ENCODE peak calls at places on chromosomes 3 and 15, in five cellular contexts. Z is breast epithelium; E is dorsolateral prefrontal cortex; M is stimulated activated CD4-positive, alpha-beta T cell treated with anti-CD3 and anti-CD28 coated beads, Interleukin-1b, Interleukin-23, amount 100 ng/mL, for 1 hour; C is ELR. W is an unnamed sample.

GRCh38 chr15:93656041-93656440 is 567.0 kb upstream of the RGMA start:
- DNase-seq in M (no peak), Z (no peak), E (no peak), C (no peak), W (no peak)

GRCh38 chr3:126510323-126510910 is 7.2 kb downstream of the UROC1 start:
- DNase-seq in C (no peak), M (no peak), E (no peak), Z (no peak), W (no peak)

GRCh38 chr15:25810631-25811077 is 52.5 kb downstream of the ATP10A start:
- DNase-seq in E (no peak), M (no peak), C (no peak), Z (no peak), W (peak; percentile 12)

GRCh38 chr3:177781686-177782161 is 584.4 kb upstream of the TBL1XR1 start:
- DNase-seq in Z (no peak), C (no peak), E (no peak), M (no peak), W (no peak)

GRCh38 chr3:110749006-110749405 is 322.6 kb upstream of the NECTIN3 start:
- DNase-seq in Z (no peak), E (no peak), C (no peak), M (no peak), W (no peak)

GRCh38 chr15:40282870-40283614 is at the start of gene ANKRD63:
- DNase-seq in M (no peak), E (no peak), C (no peak), Z (no peak), W (peak; percentile 34)

GRCh38 chr3:67601919-67602608 is 52.3 kb downstream of the SUCLG2 start:
- DNase-seq in Z (no peak), E (no peak), M (no peak), C (no peak), W (no peak)

GRCh38 chr15:39594764-39595620 is 14.1 kb downstream of the THBS1 start:
- DNase-seq in M (no peak), Z (no peak), C (peak; percentile 75), E (no peak), W (no peak)

GRCh38 chr3:170752571-170753155 is 117.3 kb downstream of the RPL22L1 start:
- DNase-seq in Z (no peak), E (no peak), C (peak; percentile 62), M (no peak), W (no peak)

GRCh38 chr3:35739181-35739809 is 100.0 kb downstream of the ARPP21 start:
- DNase-seq in M (no peak), Z (no peak), C (no peak), E (no peak), W (no peak)

GRCh38 chr3:186054481-186055399 is 54.1 kb downstream of the ETV5 start:
- DNase-seq in Z (no peak), E (no peak), C (no peak), M (no peak), W (no peak)

GRCh38 chr15:84009616-84010015 is 226.0 kb upstream of the GOLGA6L4 start:
- DNase-seq in M (no peak), C (no peak), Z (no peak), E (no peak), W (no peak)

GRCh38 chr3:141148770-141149169 is 82.9 kb upstream of the PXYLP1 start:
- DNase-seq in C (no peak), E (no peak), Z (no peak), M (no peak), W (no peak)

GRCh38 chr3:50587806-50588758 is 18.8 kb downstream of the HEMK1 start:
- DNase-seq in E (no peak), M (no peak), Z (no peak), C (no peak), W (peak; percentile 33)

GRCh38 chr3:124209426-124209825 is 217.5 kb upstream of the ROPN1 start:
- DNase-seq in C (no peak), M (no peak), Z (no peak), E (no peak), W (no peak)

GRCh38 chr15:83571820-83572707 is 81.9 kb upstream of the ADAMTSL3 start:
- DNase-seq in C (peak; percentile 40), Z (no peak), E (no peak), M (no peak), W (no peak)

GRCh38 chr3:198027799-198028390 is 67.9 kb downstream of the LMLN start:
- DNase-seq in Z (no peak), E (no peak), C (no peak), M (no peak), W (no peak)

GRCh38 chr3:193972816-193973215 is 163.1 kb upstream of the HES1 start:
- DNase-seq in E (no peak), C (no peak), Z (no peak), M (no peak), W (no peak)

GRCh38 chr15:67723294-67724024 is 101.8 kb upstream of the SKOR1 start:
- DNase-seq in C (no peak), E (no peak), Z (no peak), M (no peak), W (no peak)

GRCh38 chr15:56760186-56760585 is 26.9 kb upstream of the ZNF280D start:
- DNase-seq in E (no peak), M (no peak), C (peak; percentile 32), Z (no peak), W (no peak)

GRCh38 chr3:128447561-128448013 is 19.1 kb downstream of the DNAJB8 start:
- DNase-seq in Z (no peak), C (no peak), E (no peak), M (no peak), W (no peak)

GRCh38 chr15:81619002-81619401 is 245.0 kb upstream of the TMC3 start:
- DNase-seq in C (no peak), Z (no peak), M (no peak), E (no peak), W (no peak)

GRCh38 chr3:38916706-38917105 is 100.7 kb upstream of the SCN10A start:
- DNase-seq in Z (no peak), M (no peak), E (no peak), C (peak; percentile 22), W (no peak)

GRCh38 chr3:54294214-54294613 is 171.9 kb downstream of the CACNA2D3 start:
- DNase-seq in M (no peak), C (no peak), Z (no peak), E (no peak), W (no peak)

GRCh38 chr3:7618606-7619005 is 757.7 kb downstream of the GRM7 start:
- DNase-seq in Z (no peak), M (no peak), C (no peak), E (no peak), W (no peak)

GRCh38 chr3:192339214-192339613 is 388.1 kb downstream of the FGF12 start:
- DNase-seq in M (no peak), E (peak; percentile 41), C (no peak), Z (no peak), W (no peak)

GRCh38 chr3:31077826-31078225 is 183.4 kb upstream of the GADL1 start:
- DNase-seq in Z (no peak), C (peak; percentile 84), M (no peak), E (no peak), W (no peak)

GRCh38 chr15:29182590-29182989 is 87.0 kb downstream of the NSMCE3 start:
- DNase-seq in Z (no peak), E (no peak), C (no peak), M (no peak), W (no peak)

GRCh38 chr15:67296188-67296587 is 41.6 kb downstream of the IQCH start:
- DNase-seq in M (no peak), C (no peak), E (no peak), Z (no peak), W (no peak)